ENCODE peak calls at places on chromosome 6, in seven cellular contexts. R, Q, K, L, T, S and V are unnamed samples.

GRCh38 chr6:34295721-34296120 is 46.9 kb upstream of the SMIM29 start:
- DNase-seq in R (no peak), Q (no peak), K (no peak), L (no peak), T (no peak), S (no peak), V (no peak)

GRCh38 chr6:152748843-152749242 is 1.8 kb upstream of the VIP start:
- DNase-seq in R (no peak), Q (no peak), K (peak), L (no peak), T (no peak), S (no peak), V (no peak)

GRCh38 chr6:157445277-157445676 is 64.3 kb downstream of the ZDHHC14 start:
- DNase-seq in R (no peak), Q (no peak), K (no peak), L (no peak), T (no peak), S (no peak), V (no peak)

GRCh38 chr6:159807150-159807859 is 7.2 kb downstream of the PNLDC1 start:
- DNase-seq in R (no peak), Q (no peak), K (no peak), L (no peak), T (no peak), S (no peak), V (no peak)

GRCh38 chr6:131255911-131256310 is 120.6 kb downstream of the AKAP7 start:
- DNase-seq in R (no peak), Q (no peak), K (no peak), L (no peak), T (no peak), S (no peak), V (no peak)

GRCh38 chr6:24228681-24229255 is 102.8 kb downstream of the NRSN1 start:
- DNase-seq in R (peak), Q (no peak), K (peak), L (no peak), T (no peak), S (no peak), V (no peak)

GRCh38 chr6:142130814-142131213 is 1.9 kb upstream of the GJE1 start:
- DNase-seq in R (no peak), Q (no peak), K (no peak), L (no peak), T (no peak), S (no peak), V (no peak)

GRCh38 chr6:169804427-169804826 is 53.0 kb downstream of the ERMARD start:
- DNase-seq in R (no peak), Q (no peak), K (no peak), L (no peak), T (no peak), S (no peak), V (no peak)

GRCh38 chr6:14747881-14748520 is 497.9 kb upstream of the JARID2 start:
- DNase-seq in R (no peak), Q (no peak), K (no peak), L (no peak), T (no peak), S (no peak), V (no peak)

GRCh38 chr6:144006731-144007454 is 1.2 kb downstream of the PLAGL1 start:
- DNase-seq in R (peak), Q (peak), K (peak), L (no peak), T (peak), S (peak), V (no peak)

GRCh38 chr6:49423817-49424216 is 39.2 kb downstream of the MMUT start:
- DNase-seq in R (no peak), Q (no peak), K (peak), L (no peak), T (no peak), S (peak), V (no peak)

GRCh38 chr6:157632821-157633220 is 190.2 kb upstream of the SNX9 start:
- DNase-seq in R (no peak), Q (no peak), K (no peak), L (no peak), T (no peak), S (no peak), V (no peak)

GRCh38 chr6:87210979-87211378 is 55.6 kb downstream of the ZNF292 start:
- DNase-seq in R (no peak), Q (no peak), K (no peak), L (no peak), T (no peak), S (no peak), V (no peak)

GRCh38 chr6:51578362-51578761 is 509.1 kb downstream of the PKHD1 start:
- DNase-seq in R (no peak), Q (no peak), K (no peak), L (no peak), T (no peak), S (no peak), V (no peak)

GRCh38 chr6:166412156-166412910 is 29.6 kb upstream of the MPC1 start:
- DNase-seq in R (no peak), Q (no peak), K (no peak), L (no peak), T (no peak), S (no peak), V (no peak)

GRCh38 chr6:82702574-82702973 is 339.0 kb downstream of the TPBG start:
- DNase-seq in R (no peak), Q (no peak), K (no peak), L (no peak), T (no peak), S (no peak), V (no peak)
- H3K4me3 ChIP-seq in R (no peak), Q (no peak), K (no peak), L (no peak), T (no peak), S (no peak), V (no peak)

GRCh38 chr6:140811642-140812041 is 1321.1 kb upstream of the GJE1 start:
- DNase-seq in R (no peak), Q (no peak), K (no peak), L (no peak), T (no peak), S (no peak), V (no peak)

GRCh38 chr6:140806431-140806830 is 1326.3 kb upstream of the GJE1 start:
- DNase-seq in R (no peak), Q (no peak), K (no peak), L (no peak), T (no peak), S (no peak), V (no peak)

GRCh38 chr6:140812636-140813035 is 1320.1 kb upstream of the GJE1 start:
- DNase-seq in R (no peak), Q (no peak), K (no peak), L (no peak), T (no peak), S (no peak), V (no peak)

DNA sequence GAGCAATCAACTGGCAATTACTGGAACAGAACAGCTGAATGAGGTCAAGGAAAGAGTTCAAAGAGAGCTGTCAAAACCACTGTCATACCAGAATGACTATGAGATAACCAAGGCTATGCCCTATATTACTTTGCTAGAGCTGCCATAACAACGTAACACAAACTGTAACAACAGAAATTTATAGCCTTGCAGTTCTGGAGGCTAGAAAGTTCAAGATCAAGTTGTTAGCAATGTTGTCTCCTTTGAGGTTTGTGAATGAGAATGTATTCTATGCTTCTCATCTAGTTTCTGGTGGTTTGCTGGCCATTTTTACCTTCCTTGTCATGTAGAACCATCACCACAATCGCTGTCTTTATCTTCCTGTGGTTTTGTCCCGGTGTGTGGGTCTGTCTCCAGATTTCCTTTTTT is 1323.0 kb upstream of the GJE1 start:
- DNase-seq in R (no peak), Q (no peak), K (no peak), L (no peak), T (no peak), S (no peak), V (no peak)
- TF ChIP-seq EP300 in R (no peak), Q (no peak), K (no peak), L (no peak), T (no peak), S (no peak), V (no peak)

GRCh38 chr6:47098570-47098993 is 56.5 kb upstream of the ADGRF1 start:
- DNase-seq in R (no peak), Q (no peak), K (no peak), L (no peak), T (no peak), S (no peak), V (no peak)

GRCh38 chr6:47093169-47093568 is 51.0 kb upstream of the ADGRF1 start:
- DNase-seq in R (no peak), Q (no peak), K (no peak), L (no peak), T (peak), S (no peak), V (no peak)

GRCh38 chr6:47094351-47094925 is 52.3 kb upstream of the ADGRF1 start:
- DNase-seq in R (no peak), Q (no peak), K (no peak), L (peak), T (peak), S (no peak), V (no peak)

GRCh38 chr6:47096233-47096887 is 54.2 kb upstream of the ADGRF1 start:
- DNase-seq in R (no peak), Q (no peak), K (no peak), L (no peak), T (no peak), S (no peak), V (no peak)

DNA sequence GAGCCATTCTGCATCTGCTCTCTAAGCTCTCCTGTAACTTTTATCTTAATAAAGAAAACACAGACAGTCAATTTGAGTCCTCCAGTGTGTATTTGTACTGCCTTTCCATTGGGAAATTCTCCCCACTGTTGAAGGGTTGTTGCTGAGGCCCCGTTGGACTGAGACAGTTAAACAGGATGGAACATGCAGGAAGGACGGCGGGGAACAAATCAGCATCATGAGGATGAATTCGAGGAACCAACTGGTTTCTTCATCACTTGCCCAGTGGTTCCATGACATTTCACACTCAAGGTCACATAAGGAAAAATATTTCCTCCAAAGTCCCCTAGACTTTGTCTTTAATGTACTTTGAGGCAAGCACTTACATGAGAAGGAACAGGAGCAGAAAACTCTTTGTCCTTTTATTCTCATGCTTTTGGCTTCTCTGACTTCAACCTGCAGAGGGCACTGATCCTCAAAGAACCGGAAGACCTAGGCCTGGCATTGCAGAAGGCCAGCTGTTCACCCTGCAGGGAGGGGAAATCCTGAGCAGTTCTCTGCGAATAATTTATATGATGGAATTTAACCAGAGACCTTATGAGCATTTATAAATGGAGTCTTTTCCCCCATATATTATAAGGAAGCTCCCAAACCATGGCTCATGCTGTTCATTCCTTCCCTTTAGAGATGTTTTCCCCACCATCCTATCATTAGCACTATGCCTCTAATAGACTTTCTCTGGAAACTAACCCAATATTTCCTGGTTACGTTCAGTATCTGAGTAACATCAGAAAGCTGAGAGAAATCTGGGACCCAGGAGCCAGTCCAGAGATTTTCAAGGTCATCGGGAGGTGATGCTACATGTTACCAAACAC is 55.2 kb upstream of the ADGRF1 start:
- DNase-seq in R (peak), Q (peak), K (peak), L (peak), T (peak), S (peak), V (peak)
- TF ChIP-seq CTCF in R (peak), Q (peak), K (peak), L (no peak), T (peak), S (peak), V (peak)

DNA sequence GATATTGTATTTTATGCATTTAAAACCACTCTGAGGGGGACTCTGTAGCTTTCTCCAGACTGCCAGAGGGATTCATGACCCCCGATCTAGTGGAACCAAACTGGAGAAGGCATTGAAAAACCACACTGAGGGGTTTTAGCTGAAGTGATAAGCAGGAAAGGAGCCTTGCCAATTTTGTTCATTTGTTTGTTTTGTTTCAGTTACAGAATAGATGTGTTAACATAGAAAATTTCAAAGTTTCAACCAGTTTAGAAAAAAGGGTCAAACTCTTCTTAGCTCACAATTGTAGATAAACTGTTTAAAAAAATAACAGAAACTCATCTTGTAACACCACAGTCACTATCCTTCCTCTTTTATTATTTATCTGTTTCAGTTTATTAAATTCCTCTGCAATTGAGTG is 19.8 kb downstream of the TAB2 start:
- DNase-seq in R (no peak), Q (no peak), K (no peak), L (no peak), T (no peak), S (no peak), V (no peak)
- H3K4me3 ChIP-seq in R (no peak), Q (no peak), K (no peak), L (no peak), T (no peak), S (no peak), V (no peak)

DNA sequence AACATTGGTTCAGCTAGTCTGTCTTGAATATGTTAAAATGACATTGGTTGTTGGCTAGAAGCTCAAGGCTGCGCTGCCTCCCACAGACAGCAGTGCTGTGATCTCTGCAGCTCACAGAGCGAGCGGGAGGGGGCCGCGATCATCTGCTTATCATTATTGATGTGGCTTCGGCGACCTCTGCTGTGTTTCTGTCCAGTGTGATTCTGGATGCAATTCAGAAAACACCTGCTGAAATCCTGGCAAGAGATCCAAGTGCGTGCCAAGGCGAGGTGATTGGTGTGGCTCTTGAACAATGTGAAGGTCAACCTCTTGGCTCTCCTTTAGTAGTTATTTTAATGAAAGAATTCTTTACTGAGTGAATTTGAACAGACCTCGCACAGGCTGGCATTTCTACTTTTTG is 142.3 kb upstream of the SASH1 start:
- DNase-seq in R (peak), Q (no peak), K (no peak), L (peak), T (no peak), S (no peak), V (no peak)
- TF ChIP-seq EP300 in R (no peak), Q (no peak), K (no peak), L (no peak), T (no peak), S (no peak), V (no peak)

GRCh38 chr6:43308990-43309477 is 408 bp upstream of the CRIP3 start:
- DNase-seq in R (no peak), Q (no peak), K (no peak), L (no peak), T (no peak), S (no peak), V (no peak)

GRCh38 chr6:43307451-43308100 is 1.1 kb downstream of the CRIP3 start:
- DNase-seq in R (no peak), Q (no peak), K (no peak), L (no peak), T (no peak), S (no peak), V (no peak)

GRCh38 chr6:43306086-43306485 is 2.5 kb downstream of the CRIP3 start:
- DNase-seq in R (no peak), Q (no peak), K (no peak), L (no peak), T (no peak), S (no peak), V (no peak)

GRCh38 chr6:43310137-43310536 is 1.5 kb upstream of the CRIP3 start:
- DNase-seq in R (no peak), Q (no peak), K (no peak), L (no peak), T (no peak), S (no peak), V (no peak)

GRCh38 chr6:43308101-43308989 is at the start of gene CRIP3:
- DNase-seq in R (peak), Q (peak), K (peak), L (peak), T (peak), S (no peak), V (no peak)
- TF ChIP-seq CTCF in R (no peak), Q (no peak), K (peak), L (no peak), T (peak), S (no peak), V (no peak)

GRCh38 chr6:139156571-139156970 is 21.7 kb downstream of the HECA start:
- DNase-seq in R (no peak), Q (no peak), K (no peak), L (no peak), T (no peak), S (no peak), V (no peak)
- H3K4me3 ChIP-seq in R (no peak), Q (no peak), K (no peak), L (no peak), T (no peak), S (no peak), V (no peak)

GRCh38 chr6:16128759-16129622 is at the start of gene MYLIP:
- DNase-seq in R (peak), Q (peak), K (peak), L (peak), T (peak), S (peak), V (peak)
- TF ChIP-seq EP300 in R (no peak), Q (no peak), K (no peak), L (no peak), T (no peak), S (peak), V (peak)

GRCh38 chr6:84191802-84192201 is 35.6 kb downstream of the CEP162 start:
- DNase-seq in R (no peak), Q (no peak), K (no peak), L (no peak), T (no peak), S (no peak), V (no peak)

GRCh38 chr6:84193140-84193708 is 34.2 kb downstream of the CEP162 start:
- DNase-seq in R (no peak), Q (no peak), K (peak), L (no peak), T (no peak), S (no peak), V (no peak)

DNA sequence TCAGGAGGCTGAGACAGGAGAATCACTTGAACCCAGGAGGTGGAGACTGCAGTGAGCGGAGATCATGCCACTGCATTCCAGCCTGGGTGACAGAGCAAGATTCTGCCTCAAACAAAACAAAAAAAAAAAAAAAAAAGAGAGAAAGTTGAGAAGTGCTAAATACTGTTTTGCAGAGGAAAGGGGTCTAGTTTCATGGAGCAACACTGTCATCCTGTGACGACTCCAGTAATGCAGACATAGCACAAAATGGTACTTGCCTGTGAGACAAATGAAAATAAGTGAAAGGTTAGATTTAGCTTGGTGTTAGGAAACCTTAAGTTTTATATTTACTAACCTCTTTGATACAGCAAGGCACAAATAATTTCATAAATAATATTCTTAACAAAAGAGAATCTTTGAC is 29.7 kb downstream of the CEP162 start:
- DNase-seq in R (no peak), Q (no peak), K (no peak), L (no peak), T (no peak), S (no peak), V (no peak)
- TF ChIP-seq CTCF in R (no peak), Q (no peak), K (no peak), L (no peak), T (no peak), S (peak), V (no peak)